ENCODE peak calls at places on chromosomes 16 and 17, in seven cellular contexts. A is kidney; H is AG09309; Z is stimulated activated CD4-positive, alpha-beta T cell treated with anti-CD3 and anti-CD28 coated beads, Interleukin-15, amount 100 ng/mL, for 1 hour; W is fibroblast of villous mesenchyme; T is AG08396; Y is stimulated activated CD8-positive, alpha-beta memory T cell treated with anti-CD3 and anti-CD28 coated beads, Interleukin-4, amount 100 ng/mL, for 24 hours. S is an unnamed sample.

GRCh38 chr16:85983606-85984005 is 84.6 kb downstream of the IRF8 start:
- DNase-seq in H (no peak), A (peak), W (no peak), T (no peak), Y (no peak), Z (no peak), S (no peak)

GRCh38 chr17:29683481-29683880 is 60.8 kb upstream of the CORO6 start:
- DNase-seq in Z (no peak), T (no peak), W (no peak), H (no peak), Y (no peak), A (no peak), S (no peak)

GRCh38 chr17:30291571-30292489 is at the start of gene BLMH:
- DNase-seq in T (peak), W (peak), H (no peak), A (peak), Z (peak), Y (peak), S (peak)

GRCh38 chr17:50192116-50192872 is 9.1 kb downstream of the COL1A1 start:
- DNase-seq in Z (no peak), W (no peak), Y (no peak), H (no peak), T (no peak), A (no peak), S (no peak)

GRCh38 chr16:3659200-3659599 is 4.7 kb downstream of the DNASE1 start:
- DNase-seq in Z (no peak), Y (no peak), T (no peak), H (peak), W (peak), A (no peak), S (no peak)

GRCh38 chr17:14205992-14206461 is 30.6 kb downstream of the CDRT15 start:
- DNase-seq in Z (peak), A (peak), T (no peak), H (no peak), W (no peak), Y (peak), S (peak)

GRCh38 chr17:4483012-4483840 is 15.5 kb upstream of the SPNS2 start:
- DNase-seq in T (no peak), H (no peak), Z (no peak), W (no peak), Y (no peak), A (peak), S (no peak)

GRCh38 chr17:15303851-15304250 is 37.5 kb downstream of the TEKT3 start:
- DNase-seq in Z (no peak), W (no peak), H (no peak), T (no peak), A (no peak), Y (no peak), S (no peak)

GRCh38 chr16:57389087-57389468 is 15.5 kb upstream of the CCL17 start:
- DNase-seq in A (no peak), H (no peak), T (no peak), Z (no peak), Y (no peak), W (no peak), S (no peak)

GRCh38 chr17:1830288-1830687 is 483 bp downstream of the RPA1 start:
- DNase-seq in Y (no peak), H (no peak), A (no peak), Z (no peak), T (peak), W (peak), S (no peak)

GRCh38 chr17:28881533-28882056 is 15.9 kb downstream of the FLOT2 start:
- DNase-seq in H (no peak), A (no peak), T (no peak), Z (no peak), Y (no peak), W (no peak), S (no peak)

GRCh38 chr17:42361781-42362186 is 26.5 kb downstream of the STAT3 start:
- DNase-seq in T (no peak), W (no peak), A (no peak), Y (peak), H (no peak), Z (no peak), S (peak)

GRCh38 chr17:17314501-17315071 is 11.4 kb downstream of the NT5M start:
- DNase-seq in H (no peak), W (no peak), Z (no peak), A (no peak), T (no peak), Y (no peak), S (no peak)

GRCh38 chr17:43216762-43217613 is 5.3 kb downstream of the TMEM106A start:
- DNase-seq in A (no peak), H (no peak), W (no peak), Y (no peak), Z (no peak), T (no peak), S (no peak)

GRCh38 chr17:4001048-4001590 is 36.9 kb upstream of the ATP2A3 start:
- DNase-seq in T (no peak), H (no peak), A (no peak), W (no peak), Y (no peak), Z (no peak), S (no peak)

GRCh38 chr17:19762515-19762961 is 14.4 kb upstream of the ALDH3A1 start:
- DNase-seq in H (no peak), Z (peak), Y (peak), W (peak), T (peak), A (peak), S (peak)

GRCh38 chr17:1882836-1883235 is 53.0 kb downstream of the RPA1 start:
- DNase-seq in Y (peak), A (no peak), T (peak), Z (no peak), W (peak), H (no peak), S (no peak)

GRCh38 chr17:75048396-75048933 is 1.4 kb downstream of the KCTD2 start:
- DNase-seq in W (peak), Y (no peak), T (peak), A (no peak), Z (no peak), H (no peak), S (no peak)

S was measured in activated T-helper 1 cell treated with anti-CD3 and anti-CD28 coated beads, Interleukin-2, amount 50 U/mL, for 16 hours.